ENCODE peak calls at places on chromosomes 3 and 15, in seven cellular contexts. J is stimulated activated CD4-positive, alpha-beta T cell treated with anti-CD3 and anti-CD28 coated beads, TNF-alpha, amount 100 ng/mL, for 4 hours; T is EH; U is germinal center; M is small intestine; N is activated T-helper 1 cell treated with Interleukin-2 at 50 U/mL for 16 hours; K is HFFc6. G is an unnamed sample.

GRCh38 chr3:135503429-135504083 is 462.0 kb upstream of the PPP2R3A start:
- DNase-seq in U (peak; percentile 67), N (no peak), J (no peak), T (peak; percentile 68), M (peak; percentile 38), K (peak; percentile 71), G (peak; percentile 79)

GRCh38 chr3:40800343-40800742 is 275.6 kb downstream of the ZNF621 start:
- DNase-seq in N (no peak), J (no peak), T (peak; percentile 53), K (peak; percentile 5), U (no peak), M (peak; percentile 6), G (peak; percentile 56)

GRCh38 chr3:4963669-4964589 is 15.3 kb upstream of the BHLHE40 start:
- DNase-seq in T (peak; percentile 51), J (no peak), N (no peak), M (no peak), K (no peak), U (no peak), G (no peak)

GRCh38 chr3:151816091-151816604 is 2.2 kb downstream of the AADAC start:
- DNase-seq in K (peak; percentile 38), M (peak; percentile 82), J (no peak), U (no peak), T (peak; percentile 54), N (no peak), G (peak; percentile 83)

GRCh38 chr3:171718493-171719205 is 91.6 kb downstream of the PLD1 start:
- DNase-seq in U (no peak), N (no peak), T (no peak), K (no peak), J (no peak), M (no peak), G (no peak)

GRCh38 chr3:99965077-99965476 is 147.4 kb downstream of the CMSS1 start:
- DNase-seq in U (no peak), K (peak; percentile 5), N (no peak), J (no peak), T (peak; percentile 61), M (peak; percentile 18), G (peak; percentile 81)

GRCh38 chr15:38696790-38697495 is 132.3 kb upstream of the RASGRP1 start:
- DNase-seq in K (no peak), N (no peak), U (no peak), T (no peak), J (no peak), M (no peak), G (no peak)

GRCh38 chr3:48135773-48136495 is 52.3 kb downstream of the CDC25A start:
- DNase-seq in N (no peak), T (peak; percentile 69), M (no peak), J (no peak), K (peak; percentile 10), U (no peak), G (no peak)

GRCh38 chr3:11251807-11252176 is 20.4 kb upstream of the ATG7 start:
- DNase-seq in N (no peak), K (no peak), T (no peak), U (no peak), J (no peak), M (no peak), G (peak; percentile 23)

GRCh38 chr3:117914540-117914939 is 1120.1 kb downstream of the IGSF11 start:
- DNase-seq in M (no peak), T (no peak), N (no peak), K (no peak), J (no peak), U (no peak), G (no peak)

GRCh38 chr3:194738254-194739093 is 52.8 kb downstream of the FAM43A start:
- DNase-seq in J (no peak), U (no peak), T (peak; percentile 73), N (no peak), M (no peak), K (peak; percentile 54), G (peak; percentile 65)

GRCh38 chr15:63463030-63463429 is 41.4 kb upstream of the USP3 start:
- DNase-seq in T (no peak), U (no peak), N (no peak), M (no peak), K (no peak), J (no peak), G (no peak)

GRCh38 chr3:152331018-152331541 is 62.4 kb downstream of the MBNL1 start:
- DNase-seq in J (no peak), N (no peak), U (no peak), M (no peak), K (peak; percentile 91), T (peak; percentile 92), G (peak; percentile 92)

GRCh38 chr15:101641894-101642293 is 10.3 kb downstream of the TM2D3 start:
- DNase-seq in T (peak; percentile 42), K (no peak), M (peak; percentile 71), N (no peak), U (peak; percentile 34), J (no peak), G (no peak)

GRCh38 chr3:12608368-12608767 is 51.5 kb downstream of the MKRN2 start:
- DNase-seq in J (no peak), U (no peak), M (no peak), K (no peak), N (no peak), T (no peak), G (no peak)

GRCh38 chr15:90174140-90174891 is 26.8 kb upstream of the SEMA4B start:
- DNase-seq in J (no peak), M (no peak), N (no peak), T (peak; percentile 36), K (no peak), U (no peak), G (no peak)

GRCh38 chr15:36626984-36627383 is 47.6 kb downstream of the CDIN1 start:
- DNase-seq in U (no peak), M (no peak), J (no peak), T (no peak), K (no peak), N (no peak), G (no peak)

GRCh38 chr15:68434021-68434420 is 2.1 kb upstream of the ITGA11 start:
- DNase-seq in N (no peak), U (no peak), M (no peak), J (no peak), T (no peak), K (no peak), G (no peak)